ENCODE peak calls at places on chromosomes 11 and 22, in six cellular contexts. G is WTC11, P is H1, W is K562, M is HepG2, D is GM12878. X is an unnamed sample.

GRCh38 chr11:15800121-15800800 is 556.1 kb downstream of the SOX6 start:
- DNase-seq in G (no peak), P (no peak), W (no peak), M (no peak), D (no peak), X (no peak)

GRCh38 chr11:4085575-4085974 is 9.0 kb upstream of the RRM1 start:
- DNase-seq in G (no peak), P (no peak), W (no peak), M (no peak), D (no peak), X (no peak)

GRCh38 chr11:36431429-36432092 is 78.5 kb downstream of the TRAF6 start:
- DNase-seq in G (no peak), P (no peak), W (peak), M (peak), D (no peak), X (peak)

GRCh38 chr11:65501005-65501529 is 2.2 kb downstream of the MALAT1 start:
- DNase-seq in G (no peak), P (no peak), W (no peak), M (no peak), D (no peak), X (no peak)

GRCh38 chr11:120153221-120153620 is 15.3 kb upstream of the TRIM29 start:
- DNase-seq in G (no peak), P (no peak), W (no peak), M (no peak), D (no peak), X (no peak)

GRCh38 chr22:37008365-37008764 is 10.9 kb downstream of the TST start:
- DNase-seq in G (no peak), P (no peak), W (no peak), M (no peak), D (no peak), X (no peak)

GRCh38 chr11:61830318-61831105 is 2.4 kb downstream of the FADS2 start:
- DNase-seq in G (no peak), P (no peak), W (no peak), M (no peak), D (no peak), X (no peak)

GRCh38 chr11:17561466-17562001 is 14.5 kb downstream of the OTOG start:
- DNase-seq in G (peak), P (no peak), W (no peak), M (no peak), D (no peak), X (no peak)

GRCh38 chr11:45399166-45399565 is 113.0 kb upstream of the SYT13 start:
- DNase-seq in G (no peak), P (no peak), W (no peak), M (no peak), D (no peak), X (no peak)

GRCh38 chr11:64879226-64879900 is 942 bp upstream of the EHD1 start:
- DNase-seq in G (no peak), P (no peak), W (no peak), M (no peak), D (no peak), X (no peak)

GRCh38 chr11:59660621-59661020 is 8.2 kb downstream of the PATL1 start:
- DNase-seq in G (no peak), P (no peak), W (no peak), M (no peak), D (no peak), X (no peak)

GRCh38 chr22:21837184-21837979 is 30.1 kb downstream of the MAPK1 start:
- DNase-seq in G (no peak), P (peak), W (no peak), M (peak), D (no peak), X (peak)

GRCh38 chr11:16089481-16089880 is 266.9 kb downstream of the SOX6 start:
- DNase-seq in G (no peak), P (no peak), W (no peak), M (no peak), D (no peak), X (no peak)

GRCh38 chr11:104997288-104997687 is 25.7 kb downstream of the CASP5 start:
- DNase-seq in G (no peak), P (no peak), W (no peak), M (no peak), D (no peak), X (no peak)

GRCh38 chr11:122696662-122697061 is 41.1 kb downstream of the UBASH3B start:
- DNase-seq in G (no peak), P (no peak), W (peak), M (no peak), D (no peak), X (no peak)

GRCh38 chr11:130677486-130678153 is 229.2 kb downstream of the ADAMTS15 start:
- DNase-seq in G (peak), P (peak), W (no peak), M (peak), D (no peak), X (no peak)

GRCh38 chr11:108897071-108897481 is 232.2 kb downstream of the DDX10 start:
- DNase-seq in G (no peak), P (no peak), W (no peak), M (no peak), D (no peak), X (peak)

GRCh38 chr22:37639771-37640590 is 512 bp downstream of the SH3BP1 start:
- DNase-seq in G (peak), P (no peak), W (peak), M (no peak), D (no peak), X (no peak)

GRCh38 chr22:48896766-48897637 is 930.7 kb downstream of the BRD1 start:
- DNase-seq in G (no peak), P (no peak), W (no peak), M (no peak), D (no peak), X (no peak)

GRCh38 chr11:93013646-93014045 is 44.2 kb downstream of the MTNR1B start:
- DNase-seq in G (no peak), P (no peak), W (no peak), M (no peak), D (no peak), X (no peak)

DNA sequence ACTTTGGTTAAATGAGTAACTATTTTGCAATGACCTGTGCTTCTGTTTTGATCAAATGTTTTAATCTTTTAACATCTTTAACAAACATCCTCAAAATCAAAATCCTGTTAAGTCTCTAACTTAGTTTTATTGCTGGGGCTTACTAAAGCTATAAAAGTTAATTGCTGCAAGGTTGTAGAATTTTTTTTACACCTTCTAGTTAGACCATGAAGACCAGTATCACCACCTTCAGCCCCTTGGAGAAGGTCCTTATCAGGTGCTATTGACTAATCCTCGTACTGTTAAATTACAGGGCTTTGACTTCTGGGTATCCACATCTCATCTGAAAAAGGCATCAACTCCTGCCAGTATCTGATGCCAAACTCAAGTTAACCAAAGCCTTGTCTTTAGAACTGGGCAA is 12.3 kb upstream of the CABP2 start:
- DNase-seq in G (no peak), P (no peak), W (no peak), M (no peak), D (no peak), X (no peak)
- TF ChIP-seq ATF3 in G (no peak), P (no peak), W (no peak), M (no peak), D (no peak), X (no peak)

DNA sequence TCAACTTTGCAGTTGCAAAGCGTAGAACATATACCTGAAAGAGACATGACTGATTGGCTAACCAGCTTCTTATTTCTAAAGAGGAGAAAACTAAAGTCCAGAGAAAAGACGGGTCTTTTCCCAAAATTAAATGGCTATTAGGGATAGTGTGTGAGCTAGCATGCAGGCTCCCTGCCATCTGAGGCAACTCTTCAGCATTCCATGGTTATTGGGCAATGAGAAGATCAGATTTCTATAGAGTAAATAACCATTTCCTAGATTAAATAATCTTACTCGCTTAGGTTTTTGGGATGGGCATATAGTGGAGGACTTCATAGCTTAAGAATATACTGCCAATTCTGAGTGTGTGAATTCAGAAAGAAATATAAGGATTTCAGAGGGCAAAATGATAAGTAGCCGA is 95.0 kb downstream of the PDHX start:
- DNase-seq in G (no peak), P (no peak), W (no peak), M (no peak), D (no peak), X (no peak)
- TF ChIP-seq ATF3 in G (no peak), P (no peak), W (no peak), M (no peak), D (no peak), X (no peak)

GRCh38 chr11:115939726-115940421 is 435.7 kb upstream of the CADM1 start:
- DNase-seq in G (no peak), P (no peak), W (no peak), M (no peak), D (no peak), X (no peak)
- TF ChIP-seq ATF3 in G (no peak), P (no peak), W (no peak), M (no peak), D (no peak), X (no peak)

GRCh38 chr11:20670932-20671403 is 1.6 kb downstream of the NELL1 start:
- DNase-seq in G (peak), P (no peak), W (no peak), M (no peak), D (no peak), X (no peak)
- TF ChIP-seq ATF3 in G (no peak), P (no peak), W (no peak), M (no peak), D (no peak), X (no peak)

DNA sequence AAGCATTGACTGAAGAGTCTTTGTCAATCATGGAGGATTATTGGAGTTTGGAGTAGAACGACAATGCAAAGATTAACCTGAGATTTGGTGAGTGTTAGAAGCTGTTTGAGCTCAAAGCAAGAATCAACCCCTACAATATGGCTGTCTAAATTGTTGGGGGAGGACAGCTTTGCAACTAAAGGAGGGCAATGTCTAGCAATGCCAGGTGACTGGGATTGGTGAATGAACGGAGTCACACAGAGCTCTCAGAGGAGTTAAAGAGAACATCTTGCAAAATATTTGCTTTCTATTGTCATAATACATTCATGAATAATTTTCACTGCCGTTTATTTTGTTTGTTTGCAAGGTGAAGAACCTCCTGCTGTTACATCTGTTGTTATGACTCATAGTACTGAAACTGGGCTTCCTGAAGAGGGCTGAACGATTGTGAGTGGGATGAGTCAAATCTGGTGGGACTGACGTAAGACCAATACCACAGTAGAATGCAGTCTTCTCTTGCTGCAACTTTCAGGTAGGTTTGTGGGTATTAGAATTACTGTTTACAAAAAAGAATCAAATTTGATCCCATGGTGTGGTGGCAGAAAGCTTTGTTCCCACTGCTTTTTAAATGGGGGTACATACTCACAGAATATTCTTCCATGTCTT is 281.9 kb downstream of the CADM1 start:
- DNase-seq in G (no peak), P (no peak), W (peak), M (peak), D (peak), X (no peak)
- TF ChIP-seq ATF3 in G (no peak), P (no peak), W (peak), M (no peak), D (no peak), X (no peak)

GRCh38 chr22:30605449-30606110 is 1.4 kb upstream of the TCN2 start:
- DNase-seq in G (peak), P (no peak), W (peak), M (peak), D (no peak), X (peak)
- TF ChIP-seq ATF3 in G (no peak), P (no peak), W (no peak), M (no peak), D (no peak), X (no peak)

DNA sequence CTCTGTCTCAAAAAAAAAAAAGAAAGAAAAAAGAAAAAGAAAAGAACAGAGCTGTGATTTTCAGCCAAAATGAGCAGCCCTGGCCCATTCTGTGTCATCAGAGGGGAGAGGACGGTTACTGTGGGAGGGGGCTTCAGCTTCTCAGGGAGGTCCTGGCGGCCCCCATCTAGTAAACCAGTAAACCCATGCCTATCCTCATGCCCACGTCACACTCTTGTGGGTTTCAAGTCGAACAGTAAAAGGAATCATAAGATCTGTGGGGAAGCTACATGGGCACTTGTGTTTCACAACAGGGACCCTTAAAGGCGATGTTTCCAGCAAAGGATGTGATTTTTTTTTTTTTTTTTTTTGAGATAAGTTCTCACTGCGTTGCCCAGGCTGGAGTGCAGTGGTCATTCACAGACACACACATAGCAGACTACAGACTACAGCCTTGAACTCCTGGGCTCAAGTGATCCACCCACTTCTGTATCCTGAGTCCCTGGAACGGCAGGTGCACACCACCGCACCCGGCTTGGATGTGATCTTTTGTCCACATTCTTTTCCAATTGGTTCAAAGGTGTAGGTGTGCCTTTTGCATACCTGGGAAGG is 9.1 kb upstream of the PARVG start:
- DNase-seq in G (no peak), P (no peak), W (no peak), M (no peak), D (no peak), X (no peak)
- TF ChIP-seq ATF3 in G (no peak), P (no peak), W (no peak), M (no peak), D (no peak), X (no peak)

DNA sequence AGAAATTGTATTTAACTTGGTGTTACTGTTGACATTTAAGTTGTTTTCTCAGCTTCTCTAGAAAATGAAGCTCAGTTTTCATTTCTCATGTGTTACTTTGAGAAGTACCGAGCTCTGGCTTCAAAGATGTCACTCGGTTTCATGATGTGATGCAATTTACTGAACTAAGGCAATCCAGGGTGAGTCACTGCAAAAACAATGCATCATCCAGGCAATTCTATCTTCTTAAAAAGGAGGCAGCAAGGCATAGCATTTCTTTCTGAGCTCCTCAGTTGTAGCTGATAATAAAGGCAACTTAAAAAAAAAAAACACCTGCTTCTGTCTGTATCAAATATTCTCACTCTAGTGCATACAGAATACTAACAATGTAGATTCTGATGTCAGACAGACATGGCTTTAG is 91.1 kb upstream of the KCNA4 start:
- DNase-seq in G (no peak), P (no peak), W (no peak), M (no peak), D (no peak), X (no peak)
- TF ChIP-seq ATF3 in G (no peak), P (no peak), W (no peak), M (no peak), D (no peak), X (no peak)

GRCh38 chr22:40322061-40322460 is 24.2 kb upstream of the ADSL start:
- DNase-seq in G (no peak), P (no peak), W (peak), M (no peak), D (no peak), X (no peak)

GRCh38 chr22:40322818-40323447 is 23.4 kb upstream of the ADSL start:
- DNase-seq in G (no peak), P (no peak), W (no peak), M (no peak), D (no peak), X (no peak)

GRCh38 chr22:40324468-40325305 is 21.6 kb upstream of the ADSL start:
- DNase-seq in G (no peak), P (no peak), W (no peak), M (no peak), D (no peak), X (no peak)

GRCh38 chr22:40325315-40325714 is 21.0 kb upstream of the ADSL start:
- DNase-seq in G (no peak), P (no peak), W (no peak), M (no peak), D (no peak), X (no peak)

GRCh38 chr22:40323681-40324083 is 22.6 kb upstream of the ADSL start:
- DNase-seq in G (no peak), P (no peak), W (no peak), M (no peak), D (no peak), X (no peak)
- TF ChIP-seq ATF3 in G (no peak), P (no peak), W (no peak), M (no peak), D (no peak), X (no peak)

X was measured in HCT116.